ENCODE peak calls at places on chromosomes 12 and 14, in six cellular contexts. E is GM12865, Q is epithelial cell of prostate, B is GM03348, Z is fibroblast of mammary gland, T is dermis microvascular lymphatic vessel endothelial cell. A is an unnamed sample.

GRCh38 chr12:111687255-111687654 is 1.4 kb downstream of the ACAD10 start:
- DNase-seq in E (peak; percentile 68), Q (no peak), B (no peak), Z (no peak), T (peak; percentile 16), A (no peak)

GRCh38 chr12:105748806-105749600 is 389.8 kb downstream of the NUAK1 start:
- DNase-seq in E (no peak), Q (peak; percentile 29), B (peak; percentile 71), Z (peak; percentile 56), T (no peak), A (no peak)

GRCh38 chr12:24244231-24244630 is 294.8 kb upstream of the SOX5 start:
- DNase-seq in E (no peak), Q (no peak), B (no peak), Z (no peak), T (no peak), A (no peak)

GRCh38 chr12:1173806-1174617 is 183.0 kb downstream of the ERC1 start:
- DNase-seq in E (peak; percentile 3), Q (no peak), B (no peak), Z (no peak), T (no peak), A (no peak)

GRCh38 chr14:68891851-68892660 is 87.0 kb downstream of the ACTN1 start:
- DNase-seq in E (no peak), Q (no peak), B (peak; percentile 34), Z (peak; percentile 77), T (no peak), A (no peak)

GRCh38 chr14:68580676-68581075 is 212.2 kb downstream of the ZFP36L1 start:
- DNase-seq in E (no peak), Q (no peak), B (no peak), Z (no peak), T (no peak), A (no peak)

GRCh38 chr14:93935213-93935612 is 8.1 kb downstream of the FAM181A start:
- DNase-seq in E (no peak), Q (no peak), B (no peak), Z (no peak), T (no peak), A (no peak)

GRCh38 chr14:29233188-29233587 is 466.6 kb downstream of the FOXG1 start:
- DNase-seq in E (no peak), Q (no peak), B (no peak), Z (no peak), T (no peak), A (no peak)

GRCh38 chr14:32561520-32561919 is 232.4 kb downstream of the AKAP6 start:
- DNase-seq in E (no peak), Q (no peak), B (peak; percentile 59), Z (peak; percentile 24), T (no peak), A (no peak)

GRCh38 chr12:62873116-62873825 is 61.7 kb downstream of the PPM1H start:
- DNase-seq in E (no peak), Q (no peak), B (no peak), Z (no peak), T (no peak), A (no peak)

GRCh38 chr12:124828264-124829007 is 35.2 kb downstream of the SCARB1 start:
- DNase-seq in E (no peak), Q (peak; percentile 49), B (peak; percentile 68), Z (no peak), T (no peak), A (no peak)

GRCh38 chr12:43102506-43103269 is 449.3 kb downstream of the ADAMTS20 start:
- DNase-seq in E (no peak), Q (no peak), B (no peak), Z (no peak), T (no peak), A (no peak)

GRCh38 chr12:1695836-1696670 is 5.2 kb downstream of the ADIPOR2 start:
- DNase-seq in E (no peak), Q (no peak), B (no peak), Z (no peak), T (no peak), A (no peak)

GRCh38 chr12:92224685-92225331 is 79.2 kb upstream of the BTG1 start:
- DNase-seq in E (no peak), Q (peak; percentile 69), B (peak; percentile 30), Z (peak; percentile 81), T (no peak), A (no peak)

GRCh38 chr12:121224591-121224990 is 14.7 kb downstream of the P2RX4 start:
- DNase-seq in E (no peak), Q (no peak), B (no peak), Z (no peak), T (no peak), A (no peak)

GRCh38 chr12:124919646-124920352 is 5.3 kb upstream of the UBC start:
- DNase-seq in E (peak; percentile 86), Q (no peak), B (no peak), Z (peak; percentile 76), T (no peak), A (no peak)

GRCh38 chr12:26750531-26751171 is 82.3 kb downstream of the ITPR2 start:
- DNase-seq in E (peak; percentile 36), Q (no peak), B (no peak), Z (no peak), T (no peak), A (no peak)

GRCh38 chr12:84856156-84856900 is 56.3 kb downstream of the SLC6A15 start:
- DNase-seq in E (no peak), Q (peak; percentile 82), B (no peak), Z (peak; percentile 65), T (no peak), A (no peak)

A was measured in mesenteric fat pad.